ENCODE peak calls at places on chromosomes 4 and X, in four cellular contexts. R is mesendoderm, J is left ventricle myocardium inferior, O is IMR-90. S is an unnamed sample. For H3K4me1, the result is how much of the 10 kb centered on the place peaks cover.

GRCh38 chr4:93888308-93888707 is 59.8 kb downstream of the ATOH1 start:
- DNase-seq in R (no peak), J (no peak), O (no peak), S (no peak)

GRCh38 chr4:57442834-57443291 is 332.7 kb upstream of the IGFBP7 start:
- DNase-seq in O (peak), J (peak), R (peak), S (no peak)

GRCh38 chr4:1401409-1402020 is 4.7 kb downstream of the NKX1-1 start:
- DNase-seq in R (no peak), J (peak), O (no peak), S (peak)

GRCh38 chrX:63275127-63275526 is 76.0 kb downstream of the SPIN4 start:
- DNase-seq in R (peak), O (peak), J (no peak), S (no peak)

GRCh38 chr4:81084029-81084428 is 53.5 kb downstream of the BMP3 start:
- DNase-seq in J (no peak), O (peak), R (no peak), S (no peak)

GRCh38 chr4:103046416-103047290 is 27.1 kb upstream of the SLC9B1 start:
- DNase-seq in J (no peak), O (peak), R (peak), S (no peak)

GRCh38 chr4:8281519-8282133 is 12.1 kb downstream of the HTRA3 start:
- DNase-seq in O (peak), R (no peak), J (peak), S (peak)

GRCh38 chr4:4333265-4333706 is 43.2 kb downstream of the ZBTB49 start:
- DNase-seq in R (no peak), J (peak), O (peak), S (no peak)

GRCh38 chrX:136630881-136631280 is 17.1 kb upstream of the CD40LG start:
- DNase-seq in O (no peak), R (no peak), J (no peak), S (no peak)
- H3K4me1 ChIP-seq in O (under half), R (under half), J (under half), S (under half)

GRCh38 chrX:48937065-48937907 is 18.5 kb upstream of the PIM2 start:
- DNase-seq in J (peak), R (peak), O (no peak), S (peak)
- H3K4me3 ChIP-seq in J (no peak), R (no peak), O (no peak), S (no peak)

DNA sequence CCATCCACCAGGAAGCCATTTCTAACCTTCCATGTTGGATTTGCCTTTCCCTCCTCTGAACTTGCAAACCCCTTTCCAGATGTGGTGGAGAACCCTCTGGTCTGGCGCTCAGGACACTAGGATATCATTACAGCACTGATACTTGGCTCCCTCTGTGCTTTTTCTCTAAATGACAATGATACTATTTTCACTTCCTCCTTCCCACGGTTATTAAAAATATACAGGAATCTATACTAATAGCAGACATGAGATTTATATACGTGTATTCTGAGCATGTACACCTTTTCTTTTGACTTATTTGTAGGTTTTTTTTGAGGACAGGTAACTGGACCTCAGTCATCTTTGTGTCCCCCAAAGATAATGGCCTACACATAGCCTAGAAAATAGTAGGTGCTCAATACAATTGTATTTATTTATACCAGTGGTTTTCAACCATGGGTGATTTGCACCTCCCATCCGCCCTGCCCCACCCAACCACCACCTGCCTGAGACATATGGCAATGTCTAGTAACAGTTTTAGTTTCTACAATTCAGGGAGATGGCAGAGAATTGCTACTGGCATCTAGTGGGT is 60.4 kb upstream of the PLAC8 start:
- DNase-seq in O (no peak), J (no peak), R (no peak), S (no peak)
- H3K4me1 ChIP-seq in O (under half), J (under half), R (under half), S (under half)

GRCh38 chrX:35461164-35461563 is 337.0 kb upstream of the MAGEB16 start:
- DNase-seq in J (no peak), O (no peak), R (peak), S (no peak)
- H3K4me3 ChIP-seq in J (no peak), O (no peak), R (no peak), S (no peak)

GRCh38 chr4:99642725-99643489 is 14.7 kb downstream of the C4orf54 start:
- DNase-seq in R (peak), O (no peak), J (peak), S (peak)
- H3K4me1 ChIP-seq in R (under half), O (under half), J (half or more), S (under half)

GRCh38 chr4:89681219-89681618 is 155.7 kb downstream of the SNCA start:
- DNase-seq in O (no peak), R (peak), J (no peak), S (no peak)
- H3K4me3 ChIP-seq in O (no peak), R (no peak), J (no peak), S (no peak)

GRCh38 chr4:87034527-87034926 is 99.7 kb downstream of the AFF1 start:
- DNase-seq in O (no peak), J (no peak), R (no peak), S (no peak)

GRCh38 chr4:87035881-87036509 is 101.2 kb downstream of the AFF1 start:
- DNase-seq in J (no peak), O (no peak), R (no peak), S (no peak)

GRCh38 chr4:87032884-87033533 is 98.2 kb downstream of the AFF1 start:
- DNase-seq in J (no peak), R (no peak), O (peak), S (no peak)

GRCh38 chr4:87031946-87032345 is 97.1 kb downstream of the AFF1 start:
- DNase-seq in O (no peak), J (no peak), R (no peak), S (no peak)

GRCh38 chr4:87033902-87034301 is 99.1 kb downstream of the AFF1 start:
- DNase-seq in O (no peak), R (peak), J (no peak), S (no peak)
- H3K4me1 ChIP-seq in O (under half), R (under half), J (half or more), S (under half)